ENCODE peak calls at places on chromosomes 3 and 15, in six cellular contexts. A is body of pancreas, F is nephron progenitor cell, H is epithelial cell of proximal tubule, S is left lung, N is H1. L is an unnamed sample.

GRCh38 chr3:94336076-94336741 is 273.3 kb downstream of the NSUN3 start:
- DNase-seq in A (no peak), F (no peak), H (peak), S (no peak), N (no peak), L (no peak)

GRCh38 chr3:197355713-197356112 is 57.3 kb upstream of the DLG1 start:
- DNase-seq in A (no peak), F (no peak), H (no peak), S (no peak), N (no peak), L (no peak)

GRCh38 chr15:60928987-60929386 is 300.1 kb downstream of the RORA start:
- DNase-seq in A (no peak), F (no peak), H (no peak), S (no peak), N (no peak), L (no peak)

GRCh38 chr3:65402597-65402996 is 636.1 kb downstream of the MAGI1 start:
- DNase-seq in A (peak), F (no peak), H (peak), S (no peak), N (no peak), L (peak)

GRCh38 chr3:50156991-50157493 is 1.9 kb downstream of the SEMA3F start:
- DNase-seq in A (no peak), F (no peak), H (no peak), S (no peak), N (no peak), L (no peak)

GRCh38 chr3:55543228-55543627 is 56.1 kb upstream of the WNT5A start:
- DNase-seq in A (no peak), F (no peak), H (no peak), S (no peak), N (no peak), L (no peak)

GRCh38 chr3:196246612-196247308 is 30.4 kb downstream of the SLC51A start:
- DNase-seq in A (no peak), F (no peak), H (no peak), S (no peak), N (no peak), L (no peak)

GRCh38 chr15:51403072-51403878 is 61.8 kb downstream of the GLDN start:
- DNase-seq in A (no peak), F (peak), H (no peak), S (no peak), N (no peak), L (no peak)

GRCh38 chr3:14200276-14200675 is 21.7 kb downstream of the LSM3 start:
- DNase-seq in A (no peak), F (no peak), H (no peak), S (no peak), N (no peak), L (no peak)

GRCh38 chr3:10300087-10300486 is 7.3 kb upstream of the GHRL start:
- DNase-seq in A (no peak), F (no peak), H (no peak), S (no peak), N (no peak), L (no peak)

GRCh38 chr3:10303105-10303504 is 10.4 kb upstream of the GHRL start:
- DNase-seq in A (no peak), F (no peak), H (no peak), S (no peak), N (no peak), L (no peak)

GRCh38 chr3:10303785-10304184 is 11.0 kb upstream of the GHRL start:
- DNase-seq in A (no peak), F (no peak), H (no peak), S (no peak), N (no peak), L (no peak)

GRCh38 chr3:10299679-10300078 is 6.9 kb upstream of the GHRL start:
- DNase-seq in A (no peak), F (no peak), H (no peak), S (no peak), N (no peak), L (no peak)

GRCh38 chr3:10299175-10299574 is 6.4 kb upstream of the GHRL start:
- DNase-seq in A (no peak), F (no peak), H (no peak), S (no peak), N (no peak), L (no peak)
- TF ChIP-seq CTCF in A (no peak), F (no peak), H (no peak), S (no peak), N (no peak), L (no peak)

GRCh38 chr15:50183112-50183794 is 1.3 kb downstream of the SLC27A2 start:
- DNase-seq in A (no peak), F (no peak), H (no peak), S (no peak), N (no peak), L (no peak)

GRCh38 chr15:50182233-50183013 is 427 bp downstream of the SLC27A2 start:
- DNase-seq in A (peak), F (peak), H (no peak), S (no peak), N (no peak), L (no peak)

GRCh38 chr15:50181206-50181982 is 602 bp upstream of the SLC27A2 start:
- DNase-seq in A (no peak), F (no peak), H (no peak), S (no peak), N (no peak), L (no peak)

GRCh38 chr15:50180578-50180977 is 1.4 kb upstream of the SLC27A2 start:
- DNase-seq in A (no peak), F (no peak), H (no peak), S (no peak), N (no peak), L (no peak)

GRCh38 chr15:50181983-50182232 is at the start of gene SLC27A2:
- DNase-seq in A (peak), F (no peak), H (no peak), S (peak), N (no peak), L (no peak)
- TF ChIP-seq CTCF in A (peak), F (peak), H (peak), S (no peak), N (peak), L (no peak)

GRCh38 chr15:55628369-55628730 is 40.2 kb upstream of the PYGO1 start:
- DNase-seq in A (no peak), F (no peak), H (no peak), S (no peak), N (no peak), L (no peak)

GRCh38 chr15:55630921-55631320 is 42.8 kb upstream of the PYGO1 start:
- DNase-seq in A (no peak), F (no peak), H (no peak), S (no peak), N (no peak), L (no peak)

GRCh38 chr15:55633731-55634130 is 45.6 kb upstream of the PYGO1 start:
- DNase-seq in A (no peak), F (no peak), H (no peak), S (no peak), N (no peak), L (no peak)

GRCh38 chr15:55632434-55632833 is 44.3 kb upstream of the PYGO1 start:
- DNase-seq in A (no peak), F (no peak), H (no peak), S (no peak), N (no peak), L (no peak)

DNA sequence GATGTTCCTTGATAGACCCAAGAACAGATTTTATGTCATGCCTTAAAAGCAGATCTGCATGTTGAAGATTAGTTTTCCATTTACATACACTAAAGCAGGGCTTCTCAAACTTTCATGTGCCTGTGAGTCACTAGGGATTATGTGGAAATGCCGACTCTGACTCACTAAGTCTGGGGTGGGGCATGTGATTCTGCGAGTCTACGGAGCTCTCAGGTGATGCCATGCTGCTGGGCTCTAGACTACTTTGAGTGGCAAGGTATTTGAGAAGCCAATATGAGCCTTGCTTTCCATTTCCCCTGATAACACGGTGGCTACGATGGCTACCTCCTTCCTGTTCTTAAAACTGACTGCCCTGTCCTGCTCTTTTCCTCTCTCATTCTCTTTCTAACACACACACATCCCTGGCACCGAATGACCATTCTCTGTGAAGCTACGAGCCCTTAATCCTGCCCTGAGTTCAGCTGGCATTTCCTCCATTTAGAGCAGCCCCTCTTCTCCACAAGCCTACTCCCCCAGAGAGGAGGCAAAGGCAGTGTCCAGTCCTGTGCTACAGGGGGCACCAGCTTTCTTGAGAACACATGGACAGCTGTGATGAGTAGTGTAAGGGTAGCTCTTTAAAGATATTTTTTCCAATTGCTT is 39.7 kb upstream of the PYGO1 start:
- DNase-seq in A (no peak), F (no peak), H (peak), S (peak), N (no peak), L (no peak)
- TF ChIP-seq CTCF in A (no peak), F (no peak), H (no peak), S (no peak), N (peak), L (no peak)

DNA sequence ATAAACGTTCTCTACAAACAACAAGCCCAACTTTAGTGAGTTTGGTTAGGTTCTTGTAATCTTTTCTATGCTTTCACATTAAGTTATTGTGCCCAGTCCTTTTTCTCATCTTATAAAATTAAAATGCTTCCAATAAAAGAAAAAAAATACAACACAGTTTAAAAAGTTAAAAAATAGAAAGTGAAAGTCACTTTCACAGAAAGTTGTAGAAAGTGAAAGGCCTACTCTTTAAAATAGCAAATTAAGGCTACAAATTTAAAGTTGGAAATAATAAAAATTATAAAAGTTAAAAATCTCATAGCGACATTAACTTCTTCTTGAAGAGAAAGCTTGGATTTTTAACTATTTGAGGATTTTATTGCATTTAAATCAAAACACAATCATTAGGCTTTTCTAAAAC is 35.9 kb downstream of the CD47 start:
- DNase-seq in A (no peak), F (no peak), H (no peak), S (no peak), N (no peak), L (no peak)
- TF ChIP-seq CTCF in A (no peak), F (no peak), H (no peak), S (no peak), N (no peak), L (no peak)

DNA sequence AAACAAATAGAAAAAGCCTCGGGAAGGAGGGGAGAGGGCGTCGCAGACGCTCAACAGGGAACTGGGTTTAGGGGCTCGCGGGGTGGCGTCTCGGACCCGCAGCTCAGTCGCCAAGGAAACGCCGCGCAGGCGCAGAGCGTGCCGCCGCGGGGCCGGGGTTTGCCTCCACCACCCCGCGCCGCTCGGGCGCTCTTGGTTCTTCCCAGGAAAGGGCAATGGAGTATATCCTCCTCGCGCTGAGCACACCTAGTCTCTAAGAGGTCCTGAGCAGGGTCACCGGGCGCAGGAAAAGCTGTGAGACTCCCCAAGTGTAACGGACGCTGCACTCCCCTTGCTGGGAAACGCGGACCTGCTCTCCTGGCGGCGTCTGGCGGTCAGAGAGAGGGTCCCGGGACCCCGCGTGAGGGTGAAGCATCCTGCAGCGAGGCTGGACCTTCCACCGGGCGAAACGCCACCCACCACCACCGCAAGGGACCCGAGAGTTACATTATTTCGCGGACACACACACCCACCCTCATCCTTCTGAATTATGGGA is 713 bp downstream of the PLCH1 start:
- DNase-seq in A (peak), F (peak), H (no peak), S (peak), N (no peak), L (no peak)
- TF ChIP-seq CTCF in A (no peak), F (no peak), H (no peak), S (no peak), N (no peak), L (no peak)

GRCh38 chr3:193372783-193373182 is 5.8 kb downstream of the ATP13A5 start:
- DNase-seq in A (no peak), F (no peak), H (no peak), S (no peak), N (no peak), L (no peak)
- TF ChIP-seq CTCF in A (no peak), F (no peak), H (no peak), S (no peak), N (no peak), L (no peak)

GRCh38 chr3:193129607-193130006 is 111.4 kb upstream of the PLAAT1 start:
- DNase-seq in A (no peak), F (no peak), H (no peak), S (no peak), N (no peak), L (no peak)
- TF ChIP-seq CTCF in A (no peak), F (no peak), H (no peak), S (no peak), N (no peak), L (no peak)

DNA sequence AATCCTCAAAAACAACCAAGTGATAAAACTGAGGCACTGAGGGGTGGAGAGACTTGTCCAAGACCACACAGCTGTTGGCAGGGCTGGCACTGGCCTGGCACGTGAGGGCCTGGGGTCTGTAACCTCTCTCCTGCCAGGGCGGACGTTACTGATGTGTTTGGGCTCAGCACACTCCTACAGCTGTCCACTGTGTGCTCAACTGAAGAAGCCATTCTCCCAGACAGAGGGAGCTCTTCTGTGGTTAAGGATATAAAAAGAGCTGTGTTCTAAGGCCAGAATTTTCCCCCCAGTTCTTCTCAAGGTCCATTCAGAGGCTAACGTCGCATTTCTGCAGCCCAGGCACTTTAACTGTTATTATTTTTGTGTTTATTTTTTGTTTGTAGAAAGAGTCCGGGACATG is 429.0 kb upstream of the ATP11B start:
- DNase-seq in A (no peak), F (no peak), H (no peak), S (no peak), N (no peak), L (no peak)
- TF ChIP-seq CTCF in A (no peak), F (no peak), H (peak), S (no peak), N (no peak), L (no peak)

DNA sequence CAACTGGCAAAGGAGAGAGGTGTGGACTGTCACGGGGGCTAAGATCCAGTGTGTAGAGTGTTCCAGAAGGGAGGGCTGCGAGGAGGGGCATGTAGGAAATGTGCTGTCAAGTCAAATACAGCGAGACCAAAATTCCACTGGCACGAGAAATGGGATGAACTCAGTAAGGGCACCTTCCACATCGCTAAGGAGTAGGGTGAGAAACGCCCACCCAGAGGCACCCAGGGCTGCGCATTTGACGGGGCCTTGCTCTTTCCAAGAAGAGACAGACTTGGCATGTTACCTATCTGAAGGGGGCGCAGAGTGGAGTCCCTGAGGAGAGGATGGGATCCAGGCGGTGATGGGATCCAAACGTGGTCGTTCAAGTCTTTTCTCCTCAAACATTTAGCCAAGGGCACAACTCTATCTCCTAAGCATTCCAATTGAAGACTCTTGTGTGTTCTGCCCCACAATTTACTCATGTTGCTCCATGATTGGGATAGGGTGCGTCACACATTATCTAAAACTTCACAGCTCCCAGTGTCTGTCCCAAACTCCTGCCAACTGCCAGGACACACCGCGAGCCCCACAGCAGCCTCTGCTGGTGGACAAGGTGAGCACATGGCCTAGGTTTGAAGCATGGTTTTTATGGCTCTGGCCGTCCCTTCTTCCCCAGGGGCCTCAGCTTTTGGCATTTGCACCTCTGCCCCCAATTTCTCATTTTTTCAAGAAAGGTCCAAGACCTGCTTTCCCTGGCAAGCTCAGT is 7.6 kb downstream of the SELENOS start:
- DNase-seq in A (peak), F (no peak), H (no peak), S (no peak), N (no peak), L (no peak)
- TF ChIP-seq CTCF in A (no peak), F (peak), H (peak), S (no peak), N (peak), L (no peak)

DNA sequence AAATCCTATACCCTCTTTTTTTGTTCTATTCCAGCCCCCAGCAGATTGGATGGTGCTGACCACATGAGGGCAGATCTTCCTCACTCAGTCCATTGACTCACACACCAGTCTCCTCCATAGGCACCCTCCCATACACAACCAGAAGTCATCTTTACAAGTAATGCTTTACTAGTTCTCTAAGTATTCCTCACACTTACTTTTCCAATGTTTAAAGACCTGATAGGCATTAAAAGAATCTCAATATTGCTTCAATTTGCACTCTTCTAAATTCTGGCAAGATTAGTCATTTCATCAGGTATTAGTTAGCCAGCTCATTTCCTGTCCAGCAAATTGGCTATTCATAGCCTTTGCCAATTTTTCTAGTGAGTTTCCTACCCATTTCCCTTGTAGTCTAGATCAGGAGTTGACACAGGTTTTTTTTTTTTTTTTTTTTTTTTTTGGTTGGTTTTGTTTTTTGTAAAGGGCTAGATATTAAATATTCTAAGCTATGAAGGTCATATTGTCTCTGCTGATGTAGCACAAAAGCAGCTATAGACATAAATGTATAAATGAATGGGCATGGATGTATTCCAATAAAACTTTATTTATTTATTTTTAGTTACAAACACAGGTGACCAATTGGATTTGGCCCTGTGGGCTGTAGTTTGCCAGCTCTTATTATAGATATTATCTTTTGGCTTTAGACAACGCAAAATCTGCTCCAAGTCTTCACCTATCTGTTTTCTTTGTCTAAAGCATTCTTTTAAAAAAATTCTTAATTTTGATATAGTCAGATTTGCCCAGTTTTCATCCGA is 76.1 kb downstream of the ABHD5 start:
- DNase-seq in A (no peak), F (no peak), H (peak), S (no peak), N (no peak), L (no peak)
- TF ChIP-seq CTCF in A (no peak), F (no peak), H (peak), S (no peak), N (no peak), L (no peak)